ENCODE peak calls at places on chromosomes 4 and X, in six cellular contexts. B, Y, X, D, C and O are unnamed samples.

GRCh38 chr4:67019670-67020069 is 525.6 kb downstream of the CENPC start:
- DNase-seq in B (no peak), Y (no peak), X (no peak), D (no peak), C (no peak), O (no peak)

GRCh38 chr4:157075811-157076577 is at the start of gene GLRB:
- DNase-seq in B (peak), Y (peak), X (no peak), D (peak), C (no peak), O (no peak)

GRCh38 chrX:130444641-130445336 is 43.0 kb downstream of the RBMX2 start:
- DNase-seq in B (no peak), Y (no peak), X (no peak), D (no peak), C (no peak), O (no peak)

GRCh38 chr4:20565075-20565721 is 135.1 kb upstream of the PACRGL start:
- DNase-seq in B (no peak), Y (no peak), X (no peak), D (no peak), C (no peak), O (no peak)

GRCh38 chrX:8748855-8749254 is 16.9 kb upstream of the ANOS1 start:
- DNase-seq in B (peak), Y (peak), X (no peak), D (peak), C (peak), O (peak)

GRCh38 chr4:94595880-94596483 is 144.2 kb downstream of the PDLIM5 start:
- DNase-seq in B (peak), Y (peak), X (no peak), D (peak), C (peak), O (peak)

GRCh38 chr4:2869659-2870058 is 26.0 kb downstream of the ADD1 start:
- DNase-seq in B (no peak), Y (no peak), X (no peak), D (no peak), C (no peak), O (no peak)

GRCh38 chr4:8821151-8821950 is 50.3 kb downstream of the HMX1 start:
- DNase-seq in B (no peak), Y (no peak), X (no peak), D (no peak), C (no peak), O (no peak)

GRCh38 chrX:39451061-39451460 is 646.7 kb downstream of the BCOR start:
- DNase-seq in B (no peak), Y (no peak), X (no peak), D (no peak), C (no peak), O (no peak)

GRCh38 chr4:61162116-61162515 is 38.0 kb upstream of the ADGRL3 start:
- DNase-seq in B (no peak), Y (no peak), X (no peak), D (no peak), C (no peak), O (no peak)